ENCODE peak calls at places on chromosomes 5 and 9, in seven cellular contexts. K is aorta; U is H1; D is neural progenitor cell; F is brain microvascular endothelial cell; B is dorsolateral prefrontal cortex; C is CD4-positive, alpha-beta T cell. T is an unnamed sample.
A peak's percentile ranks its signal among the peaks of the same experiment; 100 is the strongest.

GRCh38 chr5:66232701-66233100 is 88.6 kb downstream of the SREK1 start:
- DNase-seq in K (no peak), U (no peak), D (no peak), F (no peak), B (no peak), C (no peak), T (no peak)

GRCh38 chr5:161391724-161392123 is 154.8 kb downstream of the GABRB2 start:
- DNase-seq in K (no peak), U (no peak), D (peak; percentile 33), F (no peak), B (no peak), C (no peak), T (no peak)

GRCh38 chr5:42948961-42949347 is 91.2 kb downstream of the ANXA2R start:
- DNase-seq in K (no peak), U (no peak), D (no peak), F (no peak), B (no peak), C (no peak), T (no peak)

GRCh38 chr9:98775831-98776441 is 20.4 kb downstream of the ANKS6 start:
- DNase-seq in K (no peak), U (peak; percentile 67), D (peak; percentile 89), F (peak; percentile 62), B (no peak), C (no peak), T (no peak)

GRCh38 chr9:72443855-72444254 is 77.6 kb upstream of the TMC1 start:
- DNase-seq in K (no peak), U (no peak), D (no peak), F (no peak), B (no peak), C (no peak), T (no peak)

GRCh38 chr5:173001229-173001841 is 17.8 kb downstream of the ATP6V0E1 start:
- DNase-seq in K (no peak), U (no peak), D (no peak), F (no peak), B (no peak), C (no peak), T (no peak)

GRCh38 chr9:133464638-133465037 is 4.9 kb downstream of the CACFD1 start:
- DNase-seq in K (no peak), U (no peak), D (no peak), F (no peak), B (peak; percentile 72), C (no peak), T (no peak)

GRCh38 chr5:66529704-66530103 is 66.5 kb upstream of the MAST4 start:
- DNase-seq in K (no peak), U (no peak), D (no peak), F (no peak), B (no peak), C (no peak), T (no peak)

GRCh38 chr9:69874301-69875060 is 53.9 kb downstream of the CFAP95 start:
- DNase-seq in K (no peak), U (no peak), D (no peak), F (no peak), B (no peak), C (no peak), T (no peak)

GRCh38 chr5:148176480-148176879 is 8.1 kb downstream of the SPINK14 start:
- DNase-seq in K (no peak), U (no peak), D (peak; percentile 55), F (no peak), B (no peak), C (no peak), T (no peak)

DNA sequence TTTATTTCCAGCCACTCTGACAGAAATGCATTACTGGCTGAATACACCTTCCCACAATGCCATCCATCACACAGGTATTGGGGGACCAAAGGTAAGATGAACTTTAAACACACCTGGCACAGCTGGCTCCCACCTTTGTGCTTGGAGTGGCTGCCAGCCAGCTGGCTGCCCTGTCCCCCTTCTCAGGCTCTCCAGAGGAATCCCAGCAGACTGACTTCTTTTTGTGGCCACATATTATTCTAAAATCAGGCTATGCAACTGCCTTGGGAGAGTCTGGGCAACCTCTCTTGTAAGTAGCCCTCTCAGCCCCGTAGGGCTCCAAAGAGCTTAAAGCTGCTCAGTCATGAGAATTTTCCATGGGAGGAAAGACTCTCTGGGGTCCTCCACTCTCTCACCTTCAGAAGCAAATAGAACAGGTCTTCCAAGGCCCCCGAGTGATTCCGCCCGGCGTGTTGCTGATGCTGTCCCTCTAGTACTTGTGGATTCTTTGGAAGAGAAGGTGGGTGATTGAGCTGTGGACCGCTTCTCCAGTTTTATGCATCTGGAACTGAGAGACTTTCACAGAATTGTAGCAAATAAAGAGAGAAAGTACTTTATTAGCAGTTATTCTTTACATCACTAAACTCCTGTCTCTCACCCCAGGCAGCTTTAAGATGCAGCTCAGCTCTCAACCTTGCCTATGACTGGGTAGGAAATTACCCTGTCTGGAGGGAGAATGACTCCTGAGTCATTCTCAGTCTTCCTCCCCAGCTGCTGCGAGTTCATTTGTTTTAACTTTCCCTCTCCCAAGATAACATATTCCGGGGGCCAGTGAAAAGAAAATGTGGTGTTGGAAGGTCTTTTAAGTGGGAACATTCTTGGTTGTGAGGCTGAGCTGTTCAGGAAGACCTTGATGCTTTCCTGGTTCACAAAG is 159.4 kb upstream of the PITX1 start:
- DNase-seq in K (no peak), U (peak; percentile 33), D (no peak), F (peak; percentile 35), B (no peak), C (no peak), T (no peak)
- H3K27ac ChIP-seq in K (no peak overlapping the region), U (no peak overlapping the region), D (no peak overlapping the region), F (no peak overlapping the region), B (no peak overlapping the region), C (no peak overlapping the region), T (no peak overlapping the region)

GRCh38 chr5:143233020-143233419 is 170.5 kb downstream of the NR3C1 start:
- DNase-seq in K (no peak), U (no peak), D (no peak), F (no peak), B (no peak), C (no peak), T (no peak)
- H3K27ac ChIP-seq in K (no peak overlapping the region), U (no peak overlapping the region), D (no peak overlapping the region), F (no peak overlapping the region), B (no peak overlapping the region), C (no peak overlapping the region), T (no peak overlapping the region)

GRCh38 chr5:87367243-87367642 is 45.5 kb downstream of the CCNH start:
- DNase-seq in K (no peak), U (no peak), D (no peak), F (no peak), B (no peak), C (no peak), T (no peak)

GRCh38 chr5:87369431-87369830 is 43.3 kb downstream of the CCNH start:
- DNase-seq in K (no peak), U (no peak), D (no peak), F (no peak), B (no peak), C (no peak), T (no peak)

DNA sequence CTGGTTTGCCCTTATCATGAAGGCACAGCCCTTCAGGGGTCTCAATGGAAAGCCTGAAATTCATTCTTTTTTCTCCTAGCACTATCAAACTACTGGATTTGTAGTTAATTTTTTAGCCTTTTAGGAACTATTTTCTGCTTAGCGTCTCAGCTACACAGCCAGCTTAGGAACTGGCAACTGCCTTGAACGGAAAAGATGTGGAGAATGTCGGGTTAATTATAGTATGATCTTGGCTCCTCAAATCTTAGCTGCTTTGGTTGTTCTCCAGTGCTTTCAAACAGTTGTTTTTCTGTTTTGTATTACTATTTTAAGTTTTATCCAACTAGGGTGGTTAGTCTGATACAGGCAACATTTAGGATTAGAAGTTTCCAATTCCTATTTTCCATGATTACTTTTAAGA is 44.1 kb downstream of the CCNH start:
- DNase-seq in K (no peak), U (no peak), D (no peak), F (no peak), B (no peak), C (no peak), T (no peak)
- H3K27ac ChIP-seq in K (no peak overlapping the region), U (no peak overlapping the region), D (no peak overlapping the region), F (no peak overlapping the region), B (peak overlapping the region; percentile 38), C (no peak overlapping the region), T (no peak overlapping the region)

DNA sequence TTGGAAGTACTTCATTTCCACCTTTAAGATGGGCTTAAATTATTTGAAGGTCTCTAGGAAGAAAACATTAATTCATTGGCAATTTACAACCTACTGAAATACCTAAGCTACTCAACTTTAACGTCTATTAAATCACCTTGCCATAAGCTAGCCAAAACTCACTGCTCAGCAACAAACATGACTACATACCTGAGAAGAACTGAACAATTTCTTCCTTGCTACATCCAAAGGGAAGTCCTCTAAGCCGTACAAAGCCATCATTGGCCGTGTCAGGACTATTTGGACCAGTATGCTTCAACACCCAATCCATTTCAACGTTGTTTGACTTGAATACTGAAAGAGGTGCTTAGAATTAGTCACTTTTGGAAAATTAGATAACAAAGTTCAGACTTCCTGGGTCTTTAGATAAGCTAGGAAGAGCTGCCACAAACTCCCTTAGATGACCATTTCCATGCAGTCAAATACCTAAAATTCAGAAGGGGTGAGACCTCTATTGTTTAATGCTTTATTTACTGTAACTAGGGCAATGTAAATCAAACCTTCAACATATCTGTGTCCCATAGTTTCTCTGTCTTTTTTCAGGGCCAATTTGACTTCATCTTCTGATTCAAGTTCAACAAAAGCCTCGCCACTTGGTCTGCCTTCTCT is 2.6 kb downstream of the HNRNPH1 start:
- DNase-seq in K (no peak), U (no peak), D (no peak), F (no peak), B (no peak), C (no peak), T (no peak)
- H3K27ac ChIP-seq in K (no peak overlapping the region), U (no peak overlapping the region), D (no peak overlapping the region), F (peak overlapping the region; percentile 25), B (no peak overlapping the region), C (peak overlapping the region; percentile 43), T (no peak overlapping the region)

GRCh38 chr9:123373447-123373923 is 17.5 kb downstream of the CRB2 start:
- DNase-seq in K (no peak), U (no peak), D (no peak), F (no peak), B (no peak), C (no peak), T (no peak)

GRCh38 chr9:123371805-123372590 is 16.0 kb downstream of the CRB2 start:
- DNase-seq in K (no peak), U (no peak), D (no peak), F (no peak), B (no peak), C (no peak), T (no peak)

GRCh38 chr9:123375725-123376132 is 19.7 kb downstream of the CRB2 start:
- DNase-seq in K (no peak), U (no peak), D (no peak), F (no peak), B (no peak), C (no peak), T (no peak)

GRCh38 chr9:123372766-123373446 is 16.9 kb downstream of the CRB2 start:
- DNase-seq in K (no peak), U (no peak), D (no peak), F (no peak), B (no peak), C (no peak), T (no peak)

DNA sequence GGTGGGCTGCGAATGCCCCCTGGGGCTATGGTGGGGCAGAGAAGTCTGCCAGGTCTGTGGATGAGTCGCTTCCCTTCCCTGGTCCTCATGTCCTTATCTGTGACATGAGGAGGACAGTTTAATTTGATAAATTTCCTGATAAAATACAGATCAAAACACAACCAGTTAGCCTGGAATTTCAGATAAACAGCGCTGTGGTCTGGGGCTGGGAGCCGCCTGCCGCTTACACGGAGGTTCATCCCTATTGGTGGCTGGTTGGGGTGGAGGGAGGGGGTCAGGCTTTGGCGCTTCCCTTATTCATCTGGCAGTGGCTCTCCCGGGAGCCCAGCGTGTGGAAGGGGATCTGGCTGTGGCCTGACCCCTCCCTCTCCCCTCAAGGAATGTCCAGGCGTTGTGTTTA is 17.9 kb downstream of the CRB2 start:
- DNase-seq in K (no peak), U (no peak), D (peak; percentile 95), F (no peak), B (no peak), C (no peak), T (no peak)
- H3K27ac ChIP-seq in K (no peak overlapping the region), U (no peak overlapping the region), D (no peak overlapping the region), F (no peak overlapping the region), B (peak overlapping the region; percentile 85), C (no peak overlapping the region), T (peak overlapping the region; percentile 71)